ENCODE peak calls at places on chromosomes 12 and 14, in ten cellular contexts. W is HuH-7.5; U is NCI-H1930; A is amniotic stem cell; H is central memory CD8-positive, alpha-beta T cell; I is MG63; D is ELF-1; F is HAP-1; J is HEK293T; B is NCI-H1694. O is an unnamed sample.

GRCh38 chr12:8037947-8038346 is 5.4 kb downstream of the FOXJ2 start:
- DNase-seq in W (no peak), U (no peak), A (no peak), H (no peak), I (no peak), D (no peak), F (no peak), J (no peak), B (no peak), O (peak)

GRCh38 chr14:104974146-104974541 is 4.0 kb downstream of the AHNAK2 start:
- DNase-seq in W (no peak), U (no peak), A (no peak), H (no peak), I (no peak), D (no peak), F (no peak), J (no peak), B (no peak), O (no peak)

GRCh38 chr12:95413576-95413975 is 60.4 kb upstream of the METAP2 start:
- DNase-seq in W (no peak), U (no peak), A (no peak), H (no peak), I (no peak), D (no peak), F (no peak), J (no peak), B (no peak), O (no peak)

GRCh38 chr12:120909633-120910318 is 5.6 kb upstream of the SPPL3 start:
- DNase-seq in W (no peak), U (no peak), A (no peak), H (no peak), I (no peak), D (no peak), F (no peak), J (no peak), B (no peak), O (no peak)

GRCh38 chr12:64258576-64258975 is 36.5 kb upstream of the KICS2 start:
- DNase-seq in W (no peak), U (no peak), A (no peak), H (no peak), I (no peak), D (peak), F (no peak), J (no peak), B (no peak), O (no peak)

GRCh38 chr12:46264057-46264456 is 4.8 kb downstream of the SLC38A1 start:
- DNase-seq in W (no peak), U (no peak), A (no peak), H (no peak), I (no peak), D (no peak), F (no peak), J (no peak), B (no peak), O (no peak)

GRCh38 chr14:32430326-32430725 is 101.2 kb downstream of the AKAP6 start:
- DNase-seq in W (no peak), U (no peak), A (peak), H (no peak), I (no peak), D (no peak), F (no peak), J (no peak), B (no peak), O (no peak)

GRCh38 chr12:65656904-65657351 is 167.4 kb upstream of the HMGA2 start:
- DNase-seq in W (no peak), U (no peak), A (peak), H (no peak), I (peak), D (no peak), F (no peak), J (no peak), B (no peak), O (no peak)

GRCh38 chr14:26761532-26761931 is 163.7 kb upstream of the NOVA1 start:
- DNase-seq in W (no peak), U (no peak), A (no peak), H (no peak), I (no peak), D (no peak), F (no peak), J (no peak), B (no peak), O (no peak)

GRCh38 chr12:108568653-108569154 is 6.3 kb downstream of the ISCU start:
- DNase-seq in W (no peak), U (no peak), A (no peak), H (peak), I (no peak), D (no peak), F (no peak), J (no peak), B (no peak), O (peak)

GRCh38 chr12:31558521-31558920 is 32.4 kb downstream of the DENND5B start:
- DNase-seq in W (no peak), U (no peak), A (no peak), H (no peak), I (no peak), D (no peak), F (no peak), J (no peak), B (no peak), O (no peak)

GRCh38 chr12:72366255-72366654 is 94.1 kb downstream of the TRHDE start:
- DNase-seq in W (no peak), U (no peak), A (no peak), H (no peak), I (no peak), D (no peak), F (peak), J (peak), B (no peak), O (no peak)

GRCh38 chr12:46950116-46950515 is 124.3 kb upstream of the SLC38A4 start:
- DNase-seq in W (no peak), U (no peak), A (peak), H (no peak), I (no peak), D (no peak), F (no peak), J (no peak), B (no peak), O (no peak)

GRCh38 chr12:49674318-49674985 is 32.8 kb downstream of the FMNL3 start:
- DNase-seq in W (no peak), U (no peak), A (no peak), H (no peak), I (no peak), D (peak), F (no peak), J (no peak), B (no peak), O (no peak)

GRCh38 chr12:125198647-125199046 is 133.4 kb downstream of the AACS start:
- DNase-seq in W (no peak), U (no peak), A (no peak), H (no peak), I (no peak), D (no peak), F (no peak), J (no peak), B (no peak), O (no peak)

GRCh38 chr12:104598342-104599271 is 141.9 kb downstream of the CHST11 start:
- DNase-seq in W (no peak), U (no peak), A (no peak), H (no peak), I (no peak), D (no peak), F (no peak), J (no peak), B (no peak), O (no peak)

GRCh38 chr14:95322646-95323045 is 2.9 kb upstream of the CLMN start:
- DNase-seq in W (no peak), U (no peak), A (no peak), H (no peak), I (no peak), D (no peak), F (no peak), J (no peak), B (no peak), O (no peak)

GRCh38 chr14:97780804-97781203 is 983.6 kb downstream of the VRK1 start:
- DNase-seq in W (no peak), U (no peak), A (no peak), H (no peak), I (no peak), D (no peak), F (no peak), J (no peak), B (no peak), O (no peak)

GRCh38 chr12:67843257-67843656 is 146.0 kb upstream of the IFNG-AS1 start:
- DNase-seq in W (no peak), U (no peak), A (no peak), H (no peak), I (no peak), D (no peak), F (no peak), J (no peak), B (no peak), O (no peak)

GRCh38 chr12:6533653-6534157 is 612 bp upstream of the GAPDH start:
- DNase-seq in W (peak), U (peak), A (peak), H (no peak), I (peak), D (peak), F (peak), J (peak), B (peak), O (peak)

GRCh38 chr12:58310828-58311273 is 369.5 kb downstream of the ATP23 start:
- DNase-seq in W (peak), U (no peak), A (peak), H (no peak), I (peak), D (no peak), F (no peak), J (no peak), B (no peak), O (no peak)

GRCh38 chr12:26857465-26858176 is 24.6 kb upstream of the ITPR2 start:
- DNase-seq in W (no peak), U (no peak), A (no peak), H (no peak), I (no peak), D (peak), F (peak), J (no peak), B (no peak), O (no peak)

GRCh38 chr12:96048392-96048969 is 13.1 kb upstream of the LTA4H start:
- DNase-seq in W (peak), U (no peak), A (no peak), H (no peak), I (no peak), D (no peak), F (no peak), J (no peak), B (no peak), O (no peak)